ENCODE peak calls at places on chromosomes 1 and 21, in six cellular contexts. J is pancreas, D is A549, Y is transverse colon, W is heart right ventricle, I is psoas muscle. L is an unnamed sample. For H3K4me1, the result is how much of the 10 kb centered on the place peaks cover.

GRCh38 chr1:39297534-39297933 is 93.0 kb downstream of the MACF1 start:
- DNase-seq in J (no peak), D (no peak), Y (no peak), W (no peak), I (no peak), L (no peak)

GRCh38 chr1:65180977-65181376 is 33.0 kb downstream of the AK4 start:
- DNase-seq in J (no peak), D (no peak), Y (no peak), W (no peak), I (no peak), L (no peak)

GRCh38 chr1:151371340-151371739 is 1.2 kb downstream of the SELENBP1 start:
- DNase-seq in J (peak), D (peak), Y (peak), W (peak), I (peak), L (peak)

GRCh38 chr1:7684861-7685635 is 86.0 kb upstream of the VAMP3 start:
- DNase-seq in J (no peak), D (no peak), Y (no peak), W (no peak), I (peak), L (no peak)

GRCh38 chr21:37700641-37701202 is 215.5 kb downstream of the KCNJ6 start:
- DNase-seq in J (peak), D (peak), Y (no peak), W (peak), I (no peak), L (no peak)

GRCh38 chr1:224168859-224169380 is 14.1 kb upstream of the DEGS1 start:
- DNase-seq in J (no peak), D (peak), Y (no peak), W (peak), I (no peak), L (no peak)

GRCh38 chr1:56397811-56398231 is 181.5 kb downstream of the PLPP3 start:
- DNase-seq in J (no peak), D (no peak), Y (no peak), W (no peak), I (no peak), L (no peak)

GRCh38 chr1:208059328-208060017 is 148.5 kb upstream of the CD34 start:
- DNase-seq in J (no peak), D (no peak), Y (no peak), W (no peak), I (no peak), L (no peak)

GRCh38 chr1:28199328-28200233 is 23.1 kb upstream of the PTAFR start:
- DNase-seq in J (no peak), D (no peak), Y (peak), W (no peak), I (no peak), L (peak)

GRCh38 chr1:53938136-53938830 is 7.2 kb downstream of the IFT25 start:
- DNase-seq in J (no peak), D (no peak), Y (no peak), W (no peak), I (no peak), L (no peak)

GRCh38 chr1:239426821-239427495 is 40.6 kb downstream of the CHRM3 start:
- DNase-seq in J (no peak), D (no peak), Y (no peak), W (no peak), I (no peak), L (no peak)

GRCh38 chr1:214386747-214387146 is 105.8 kb downstream of the SMYD2 start:
- DNase-seq in J (no peak), D (no peak), Y (no peak), W (no peak), I (peak), L (no peak)

GRCh38 chr1:113109908-113110554 is 37.0 kb downstream of the LRIG2 start:
- DNase-seq in J (no peak), D (peak), Y (no peak), W (peak), I (no peak), L (no peak)

GRCh38 chr1:975896-976683 is 5.8 kb downstream of the PERM1 start:
- DNase-seq in J (peak), D (peak), Y (peak), W (no peak), I (peak), L (peak)

GRCh38 chr1:65164633-65165032 is 16.6 kb downstream of the AK4 start:
- DNase-seq in J (no peak), D (no peak), Y (no peak), W (no peak), I (no peak), L (no peak)

GRCh38 chr1:41627491-41628280 is 143.2 kb upstream of the EDN2 start:
- DNase-seq in J (no peak), D (no peak), Y (no peak), W (no peak), I (no peak), L (no peak)

GRCh38 chr21:15441060-15441493 is 288.7 kb upstream of the USP25 start:
- DNase-seq in J (no peak), D (no peak), Y (no peak), W (no peak), I (no peak), L (peak)
- H3K4me1 ChIP-seq in J (under half), D (under half), Y (under half), W (under half), I (under half), L (under half)

DNA sequence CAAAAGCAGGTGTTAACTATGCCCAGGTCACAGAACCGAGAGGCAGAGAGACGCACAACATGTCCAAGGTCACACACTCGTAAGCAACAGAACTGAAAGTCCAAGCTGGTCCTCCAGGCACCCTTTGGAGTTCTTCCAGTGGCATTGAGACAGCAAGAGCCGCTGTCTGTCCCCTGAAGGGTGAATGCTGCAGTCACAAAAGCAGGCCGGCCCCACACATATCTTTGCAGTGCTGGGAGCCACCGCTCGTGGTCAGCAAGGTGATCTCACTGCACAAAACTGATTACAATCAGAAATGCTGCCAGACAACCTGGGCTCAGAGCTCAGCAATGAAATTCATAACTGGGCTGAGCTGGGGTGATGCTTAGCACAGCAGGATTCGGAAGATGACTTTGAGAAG is 47.4 kb upstream of the RAB4A start:
- DNase-seq in J (peak), D (no peak), Y (no peak), W (no peak), I (no peak), L (peak)
- H3K4me1 ChIP-seq in J (under half), D (half or more), Y (under half), W (under half), I (under half), L (under half)

DNA sequence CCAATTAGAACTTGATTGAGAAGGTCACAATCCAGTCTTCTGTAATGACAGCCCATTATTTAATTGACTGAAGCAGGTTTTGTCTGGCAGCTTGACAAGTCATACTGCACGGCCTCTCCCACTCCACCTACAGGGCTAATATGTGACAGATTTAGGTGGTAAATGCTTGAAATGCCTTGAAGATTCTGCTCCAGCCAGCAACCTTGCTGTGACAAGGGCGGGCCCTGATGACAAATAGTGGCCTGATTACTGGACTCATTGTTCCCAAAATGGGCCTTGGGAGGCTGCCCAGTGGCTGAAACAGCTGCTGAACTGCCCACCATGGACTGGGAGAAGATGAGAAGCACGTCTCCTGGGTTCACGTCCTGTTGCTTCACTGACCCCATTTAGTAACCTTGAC is 30.0 kb upstream of the CRNN start:
- DNase-seq in J (peak), D (no peak), Y (no peak), W (no peak), I (no peak), L (no peak)
- H3K4me1 ChIP-seq in J (under half), D (under half), Y (under half), W (under half), I (under half), L (under half)

GRCh38 chr1:94302497-94302896 is 65.1 kb upstream of the ARHGAP29 start:
- DNase-seq in J (no peak), D (no peak), Y (no peak), W (no peak), I (no peak), L (no peak)
- H3K4me1 ChIP-seq in J (under half), D (under half), Y (under half), W (under half), I (under half), L (under half)

GRCh38 chr1:31648190-31648589 is 3.5 kb upstream of the PEF1 start:
- DNase-seq in J (no peak), D (no peak), Y (no peak), W (no peak), I (no peak), L (no peak)

GRCh38 chr1:31647106-31647505 is 2.4 kb upstream of the PEF1 start:
- DNase-seq in J (no peak), D (no peak), Y (no peak), W (no peak), I (no peak), L (no peak)

GRCh38 chr1:31646259-31646960 is 1.7 kb upstream of the PEF1 start:
- DNase-seq in J (no peak), D (no peak), Y (no peak), W (no peak), I (no peak), L (no peak)

GRCh38 chr1:31650161-31650560 is 5.5 kb upstream of the PEF1 start:
- DNase-seq in J (no peak), D (no peak), Y (no peak), W (no peak), I (no peak), L (no peak)

GRCh38 chr1:31648633-31649032 is 4.0 kb upstream of the PEF1 start:
- DNase-seq in J (no peak), D (no peak), Y (no peak), W (peak), I (no peak), L (no peak)
- H3K4me1 ChIP-seq in J (under half), D (under half), Y (under half), W (under half), I (under half), L (under half)

GRCh38 chr1:81512242-81512641 is 288.5 kb upstream of the ADGRL2 start:
- DNase-seq in J (no peak), D (no peak), Y (no peak), W (no peak), I (no peak), L (no peak)

GRCh38 chr1:81510701-81511100 is 290.0 kb upstream of the ADGRL2 start:
- DNase-seq in J (no peak), D (no peak), Y (no peak), W (no peak), I (no peak), L (no peak)

GRCh38 chr1:81511281-81511680 is 289.5 kb upstream of the ADGRL2 start:
- DNase-seq in J (no peak), D (no peak), Y (no peak), W (no peak), I (no peak), L (no peak)

GRCh38 chr1:81506691-81507090 is 294.0 kb upstream of the ADGRL2 start:
- DNase-seq in J (no peak), D (no peak), Y (no peak), W (no peak), I (no peak), L (no peak)

GRCh38 chr1:81509619-81510018 is 291.1 kb upstream of the ADGRL2 start:
- DNase-seq in J (no peak), D (no peak), Y (no peak), W (no peak), I (no peak), L (no peak)
- H3K4me1 ChIP-seq in J (under half), D (under half), Y (under half), W (under half), I (under half), L (under half)

GRCh38 chr1:11012260-11013159 is at the start of gene TARDBP:
- DNase-seq in J (peak), D (peak), Y (peak), W (peak), I (peak), L (peak)
- H3K4me1 ChIP-seq in J (under half), D (under half), Y (under half), W (under half), I (under half), L (under half)

L was measured in right lobe of liver.